ENCODE peak calls at places on chromosomes 4 and X, in six cellular contexts. One of them, this sample, is unnamed. For H3K4me1, the result is how much of the 10 kb centered on the place peaks cover.

GRCh38 chrX:147957291-147957690 is 23.8 kb upstream of the FMR1NB start:
- DNase-seq in upper lobe of right lung: no peak
- DNase-seq in adipocyte: no peak
- DNase-seq in GM23248: no peak
- DNase-seq in CD8-positive, alpha-beta T cell: no peak
- DNase-seq in IMR-90: no peak
- DNase-seq in this sample: no peak

GRCh38 chr4:3376266-3376665 is 65.5 kb upstream of the HGFAC start:
- DNase-seq in GM23248: no peak
- DNase-seq in adipocyte: no peak
- DNase-seq in upper lobe of right lung: no peak
- DNase-seq in CD8-positive, alpha-beta T cell: no peak
- DNase-seq in IMR-90: no peak
- DNase-seq in this sample: no peak

GRCh38 chr4:76956961-76957738 is 7.6 kb downstream of the SEPTIN11 start:
- DNase-seq in upper lobe of right lung: no peak
- DNase-seq in GM23248: peak
- DNase-seq in CD8-positive, alpha-beta T cell: no peak
- DNase-seq in adipocyte: no peak
- DNase-seq in IMR-90: no peak
- DNase-seq in this sample: no peak

GRCh38 chrX:18886344-18887161 is 97.4 kb downstream of the PHKA2 start:
- DNase-seq in upper lobe of right lung: peak
- DNase-seq in GM23248: peak
- DNase-seq in CD8-positive, alpha-beta T cell: peak
- DNase-seq in adipocyte: peak
- DNase-seq in IMR-90: peak
- DNase-seq in this sample: peak

GRCh38 chrX:104165894-104166734 is at the start of gene FAM199X:
- DNase-seq in adipocyte: peak
- DNase-seq in IMR-90: peak
- DNase-seq in GM23248: peak
- DNase-seq in upper lobe of right lung: peak
- DNase-seq in CD8-positive, alpha-beta T cell: peak
- DNase-seq in this sample: peak

GRCh38 chrX:102606115-102606514 is 6.8 kb downstream of the ARMCX5 start:
- DNase-seq in IMR-90: no peak
- DNase-seq in adipocyte: no peak
- DNase-seq in CD8-positive, alpha-beta T cell: no peak
- DNase-seq in upper lobe of right lung: no peak
- DNase-seq in GM23248: no peak
- DNase-seq in this sample: no peak

GRCh38 chrX:69182818-69183375 is 17.6 kb upstream of the PJA1 start:
- DNase-seq in upper lobe of right lung: no peak
- DNase-seq in CD8-positive, alpha-beta T cell: no peak
- DNase-seq in adipocyte: no peak
- DNase-seq in IMR-90: no peak
- DNase-seq in GM23248: peak
- DNase-seq in this sample: no peak

GRCh38 chr4:83833920-83834319 is 298.0 kb downstream of the GPAT3 start:
- DNase-seq in IMR-90: no peak
- DNase-seq in upper lobe of right lung: no peak
- DNase-seq in CD8-positive, alpha-beta T cell: no peak
- DNase-seq in GM23248: no peak
- DNase-seq in adipocyte: no peak
- DNase-seq in this sample: no peak

GRCh38 chr4:31946456-31946855 is 1226.3 kb downstream of the PCDH7 start:
- DNase-seq in GM23248: no peak
- DNase-seq in adipocyte: no peak
- DNase-seq in upper lobe of right lung: no peak
- DNase-seq in IMR-90: no peak
- DNase-seq in CD8-positive, alpha-beta T cell: no peak
- DNase-seq in this sample: no peak

GRCh38 chr4:103934178-103934789 is 214.5 kb upstream of the TACR3 start:
- DNase-seq in CD8-positive, alpha-beta T cell: no peak
- DNase-seq in upper lobe of right lung: no peak
- DNase-seq in IMR-90: peak
- DNase-seq in GM23248: peak
- DNase-seq in adipocyte: peak
- DNase-seq in this sample: peak

GRCh38 chr4:40185830-40186664 is 10.8 kb upstream of the RHOH start:
- DNase-seq in GM23248: peak
- DNase-seq in upper lobe of right lung: no peak
- DNase-seq in IMR-90: peak
- DNase-seq in CD8-positive, alpha-beta T cell: no peak
- DNase-seq in adipocyte: peak
- DNase-seq in this sample: no peak

GRCh38 chrX:104098151-104098808 is 14.0 kb upstream of the ZCCHC18 start:
- DNase-seq in adipocyte: peak
- DNase-seq in upper lobe of right lung: no peak
- DNase-seq in CD8-positive, alpha-beta T cell: no peak
- DNase-seq in GM23248: peak
- DNase-seq in IMR-90: peak
- DNase-seq in this sample: peak

GRCh38 chr4:140330311-140330900 is 43.0 kb upstream of the SCOC start:
- DNase-seq in upper lobe of right lung: no peak
- DNase-seq in CD8-positive, alpha-beta T cell: no peak
- DNase-seq in adipocyte: peak
- DNase-seq in IMR-90: peak
- DNase-seq in GM23248: peak
- DNase-seq in this sample: peak

GRCh38 chrX:10098235-10098819 is 58.4 kb upstream of the CLCN4 start:
- DNase-seq in GM23248: peak
- DNase-seq in adipocyte: no peak
- DNase-seq in CD8-positive, alpha-beta T cell: no peak
- DNase-seq in upper lobe of right lung: no peak
- DNase-seq in IMR-90: no peak
- DNase-seq in this sample: no peak

GRCh38 chr4:18815779-18816173 is 794.2 kb upstream of the LCORL start:
- DNase-seq in adipocyte: no peak
- DNase-seq in upper lobe of right lung: no peak
- DNase-seq in IMR-90: no peak
- DNase-seq in CD8-positive, alpha-beta T cell: no peak
- DNase-seq in GM23248: no peak
- DNase-seq in this sample: peak

GRCh38 chr4:37454263-37454800 is 209.8 kb downstream of the NWD2 start:
- DNase-seq in GM23248: no peak
- DNase-seq in CD8-positive, alpha-beta T cell: no peak
- DNase-seq in IMR-90: no peak
- DNase-seq in adipocyte: no peak
- DNase-seq in upper lobe of right lung: no peak
- DNase-seq in this sample: no peak

GRCh38 chrX:123731258-123731986 is 1.4 kb downstream of the THOC2 start:
- DNase-seq in CD8-positive, alpha-beta T cell: no peak
- DNase-seq in adipocyte: peak
- DNase-seq in GM23248: peak
- DNase-seq in IMR-90: peak
- DNase-seq in upper lobe of right lung: peak
- DNase-seq in this sample: peak

GRCh38 chr4:6372649-6373525 is 99.5 kb downstream of the PPP2R2C start:
- DNase-seq in adipocyte: peak
- DNase-seq in GM23248: peak
- DNase-seq in IMR-90: peak
- DNase-seq in upper lobe of right lung: no peak
- DNase-seq in CD8-positive, alpha-beta T cell: no peak
- DNase-seq in this sample: peak

DNA sequence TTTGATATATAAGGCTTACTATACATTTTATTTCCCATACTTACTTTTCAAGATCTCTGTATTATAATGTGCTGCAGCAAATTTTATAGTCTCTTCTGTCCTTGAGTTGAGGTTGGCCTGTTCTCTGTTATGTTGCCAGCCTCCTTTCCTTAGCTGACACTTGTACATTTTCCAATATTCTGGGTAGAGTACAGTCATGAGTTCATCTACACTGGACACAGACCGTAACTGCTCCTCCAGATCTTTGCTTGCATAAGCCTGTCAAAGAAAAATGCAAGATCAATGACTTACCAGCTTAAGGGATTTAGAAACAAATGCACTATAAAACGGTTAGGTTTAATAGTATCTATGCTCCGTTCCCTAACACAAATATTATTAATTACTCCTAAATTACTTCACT is 63.2 kb downstream of the VEGFC start:
- DNase-seq in CD8-positive, alpha-beta T cell: no peak
- DNase-seq in IMR-90: peak
- DNase-seq in adipocyte: no peak
- DNase-seq in upper lobe of right lung: no peak
- DNase-seq in GM23248: no peak
- DNase-seq in this sample: no peak
- H3K4me1 ChIP-seq in CD8-positive, alpha-beta T cell: under half
- H3K4me1 ChIP-seq in IMR-90: under half
- H3K4me1 ChIP-seq in adipocyte: under half
- H3K4me1 ChIP-seq in upper lobe of right lung: under half
- H3K4me1 ChIP-seq in GM23248: under half
- H3K4me1 ChIP-seq in this sample: under half

GRCh38 chr4:142467086-142467485 is 379.0 kb downstream of the INPP4B start:
- DNase-seq in IMR-90: no peak
- DNase-seq in upper lobe of right lung: no peak
- DNase-seq in GM23248: no peak
- DNase-seq in adipocyte: no peak
- DNase-seq in CD8-positive, alpha-beta T cell: no peak
- DNase-seq in this sample: no peak

DNA sequence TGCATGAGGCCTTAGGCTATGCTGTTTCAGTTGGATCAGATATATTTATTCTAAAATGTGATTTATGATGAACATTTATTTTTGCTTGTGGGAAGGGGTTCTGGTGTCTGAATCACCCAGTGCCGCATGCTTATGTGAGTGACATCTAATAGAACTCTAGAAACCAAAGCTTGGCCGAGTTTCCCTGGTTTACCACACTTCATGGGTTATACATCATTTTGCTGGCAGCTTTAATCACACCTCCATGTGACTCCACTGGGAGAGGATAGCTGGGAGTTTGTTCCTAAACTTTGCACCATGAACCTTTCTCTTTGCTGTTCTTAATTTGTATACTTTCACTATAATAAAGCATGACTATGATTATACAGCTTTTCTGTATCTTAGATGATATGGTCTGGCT is 382.9 kb downstream of the INPP4B start:
- DNase-seq in GM23248: no peak
- DNase-seq in IMR-90: no peak
- DNase-seq in CD8-positive, alpha-beta T cell: no peak
- DNase-seq in upper lobe of right lung: no peak
- DNase-seq in adipocyte: no peak
- DNase-seq in this sample: no peak
- H3K4me1 ChIP-seq in GM23248: under half
- H3K4me1 ChIP-seq in IMR-90: under half
- H3K4me1 ChIP-seq in CD8-positive, alpha-beta T cell: under half
- H3K4me1 ChIP-seq in upper lobe of right lung: under half
- H3K4me1 ChIP-seq in adipocyte: under half
- H3K4me1 ChIP-seq in this sample: under half

DNA sequence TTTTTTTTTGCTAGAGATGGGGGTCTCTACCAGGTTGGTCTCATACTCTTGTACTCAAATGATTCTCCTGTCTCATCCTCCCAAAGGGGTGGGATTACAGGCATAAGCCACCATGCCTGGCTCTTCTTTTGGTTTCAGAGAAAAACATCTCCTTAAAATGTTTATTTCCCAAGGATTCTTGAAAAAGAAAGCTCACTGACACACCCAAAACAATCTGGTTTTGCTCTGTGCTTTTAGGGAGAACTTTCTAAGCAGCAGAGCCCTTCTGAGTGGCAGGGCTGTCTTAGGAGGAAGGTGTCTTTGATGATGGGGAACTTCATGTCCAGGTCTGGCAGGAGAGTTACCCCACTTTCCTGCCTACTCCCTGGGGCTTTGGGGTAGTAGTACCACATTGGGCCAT is 1.3 kb downstream of the SOD3 start:
- DNase-seq in adipocyte: peak
- DNase-seq in CD8-positive, alpha-beta T cell: no peak
- DNase-seq in upper lobe of right lung: no peak
- DNase-seq in IMR-90: no peak
- DNase-seq in GM23248: no peak
- DNase-seq in this sample: no peak
- H3K4me1 ChIP-seq in adipocyte: under half
- H3K4me1 ChIP-seq in CD8-positive, alpha-beta T cell: under half
- H3K4me1 ChIP-seq in upper lobe of right lung: under half
- H3K4me1 ChIP-seq in IMR-90: under half
- H3K4me1 ChIP-seq in GM23248: under half
- H3K4me1 ChIP-seq in this sample: under half

GRCh38 chr4:173522874-173523395 is 7.1 kb downstream of the HAND2 start:
- DNase-seq in adipocyte: peak
- DNase-seq in IMR-90: no peak
- DNase-seq in CD8-positive, alpha-beta T cell: no peak
- DNase-seq in upper lobe of right lung: no peak
- DNase-seq in GM23248: peak
- DNase-seq in this sample: no peak

GRCh38 chr4:173520921-173521473 is 9.0 kb downstream of the HAND2 start:
- DNase-seq in GM23248: peak
- DNase-seq in IMR-90: no peak
- DNase-seq in adipocyte: no peak
- DNase-seq in CD8-positive, alpha-beta T cell: no peak
- DNase-seq in upper lobe of right lung: no peak
- DNase-seq in this sample: no peak

GRCh38 chr4:173521474-173522159 is 8.4 kb downstream of the HAND2 start:
- DNase-seq in CD8-positive, alpha-beta T cell: no peak
- DNase-seq in GM23248: no peak
- DNase-seq in upper lobe of right lung: no peak
- DNase-seq in IMR-90: no peak
- DNase-seq in adipocyte: no peak
- DNase-seq in this sample: no peak

GRCh38 chr4:173524218-173525117 is 5.6 kb downstream of the HAND2 start:
- DNase-seq in GM23248: no peak
- DNase-seq in upper lobe of right lung: no peak
- DNase-seq in adipocyte: peak
- DNase-seq in IMR-90: no peak
- DNase-seq in CD8-positive, alpha-beta T cell: no peak
- DNase-seq in this sample: no peak

GRCh38 chr4:173522160-173522873 is 7.7 kb downstream of the HAND2 start:
- DNase-seq in GM23248: peak
- DNase-seq in CD8-positive, alpha-beta T cell: no peak
- DNase-seq in adipocyte: peak
- DNase-seq in IMR-90: peak
- DNase-seq in upper lobe of right lung: no peak
- DNase-seq in this sample: no peak
- H3K4me1 ChIP-seq in GM23248: under half
- H3K4me1 ChIP-seq in CD8-positive, alpha-beta T cell: under half
- H3K4me1 ChIP-seq in adipocyte: under half
- H3K4me1 ChIP-seq in IMR-90: under half
- H3K4me1 ChIP-seq in upper lobe of right lung: under half
- H3K4me1 ChIP-seq in this sample: under half

GRCh38 chr4:23022032-23022431 is 329.3 kb downstream of the GBA3 start:
- DNase-seq in adipocyte: no peak
- DNase-seq in IMR-90: peak
- DNase-seq in upper lobe of right lung: no peak
- DNase-seq in CD8-positive, alpha-beta T cell: no peak
- DNase-seq in GM23248: peak
- DNase-seq in this sample: peak
- H3K4me1 ChIP-seq in adipocyte: under half
- H3K4me1 ChIP-seq in IMR-90: under half
- H3K4me1 ChIP-seq in upper lobe of right lung: under half
- H3K4me1 ChIP-seq in CD8-positive, alpha-beta T cell: under half
- H3K4me1 ChIP-seq in GM23248: under half
- H3K4me1 ChIP-seq in this sample: under half

DNA sequence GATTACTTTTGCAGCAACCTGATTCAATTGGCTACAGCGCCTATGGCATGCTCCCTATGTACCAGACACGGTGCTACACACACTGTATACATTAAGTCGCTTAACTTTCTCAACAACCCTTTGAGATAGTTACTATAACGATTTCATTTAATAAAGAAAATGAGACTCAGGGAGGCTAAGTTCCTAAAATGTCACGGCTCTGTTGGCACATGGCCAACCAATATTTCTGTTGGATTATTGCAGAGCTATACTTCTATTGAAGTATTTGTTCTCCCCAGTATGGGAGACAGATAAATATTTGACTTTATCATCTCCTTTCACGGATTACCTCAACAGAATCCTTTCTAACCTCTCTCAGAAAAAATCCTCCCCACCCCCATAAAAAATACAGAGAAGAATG is 25.3 kb downstream of the CLNK start:
- DNase-seq in CD8-positive, alpha-beta T cell: no peak
- DNase-seq in GM23248: no peak
- DNase-seq in upper lobe of right lung: no peak
- DNase-seq in adipocyte: no peak
- DNase-seq in IMR-90: no peak
- DNase-seq in this sample: no peak
- H3K4me1 ChIP-seq in CD8-positive, alpha-beta T cell: under half
- H3K4me1 ChIP-seq in GM23248: under half
- H3K4me1 ChIP-seq in upper lobe of right lung: under half
- H3K4me1 ChIP-seq in adipocyte: under half
- H3K4me1 ChIP-seq in IMR-90: under half
- H3K4me1 ChIP-seq in this sample: under half

This sample was measured in PC-3.